ENCODE peak calls at places on chromosomes 6 and 20, in eight cellular contexts. T, O, H, J, A, Z, L and N are unnamed samples.

GRCh38 chr6:18997375-18997826 is 610.3 kb downstream of the RNF144B start:
- DNase-seq in J (no peak), T (no peak), H (no peak), O (peak; percentile 51), L (no peak), A (peak; percentile 52), Z (peak; percentile 9), N (peak; percentile 14)

GRCh38 chr6:98574991-98575390 is 259.4 kb upstream of the POU3F2 start:
- DNase-seq in A (no peak), J (peak; percentile 14), T (no peak), O (peak; percentile 0), L (no peak), H (no peak), Z (no peak), N (peak; percentile 3)

GRCh38 chr6:23174781-23175361 is 605.5 kb downstream of the HDGFL1 start:
- DNase-seq in L (no peak), H (no peak), A (peak; percentile 55), T (no peak), Z (no peak), J (no peak), O (peak; percentile 21), N (no peak)

GRCh38 chr20:18138266-18138582 is 561 bp downstream of the KAT14 start:
- DNase-seq in O (no peak), L (no peak), J (no peak), T (no peak), A (no peak), H (no peak), Z (no peak), N (no peak)

GRCh38 chr6:15595461-15596173 is 67.2 kb downstream of the DTNBP1 start:
- DNase-seq in O (no peak), H (no peak), J (no peak), L (no peak), T (no peak), A (no peak), Z (no peak), N (no peak)

GRCh38 chr20:46099491-46100287 is 9.9 kb upstream of the NCOA5 start:
- DNase-seq in T (peak; percentile 29), Z (no peak), H (no peak), L (no peak), O (no peak), A (no peak), J (no peak), N (peak; percentile 14)

GRCh38 chr6:87938287-87938686 is 109.4 kb upstream of the SPACA1 start:
- DNase-seq in J (no peak), L (no peak), H (no peak), T (no peak), Z (no peak), A (no peak), O (no peak), N (no peak)

GRCh38 chr6:42007753-42008528 is 42.4 kb upstream of the TAF8 start:
- DNase-seq in J (peak; percentile 41), Z (no peak), T (no peak), H (no peak), L (no peak), O (no peak), A (no peak), N (no peak)

GRCh38 chr6:105603779-105604592 is 201.1 kb upstream of the PREP start:
- DNase-seq in L (no peak), Z (no peak), J (peak; percentile 29), O (no peak), A (no peak), T (no peak), H (no peak), N (no peak)

GRCh38 chr6:157059781-157060180 is 263.5 kb downstream of the TMEM242 start:
- DNase-seq in H (no peak), L (peak; percentile 45), A (no peak), J (no peak), O (no peak), Z (no peak), T (no peak), N (no peak)

GRCh38 chr20:1005452-1006027 is 3.4 kb upstream of the RSPO4 start:
- DNase-seq in L (no peak), Z (peak; percentile 71), H (no peak), O (peak; percentile 66), A (peak; percentile 63), T (no peak), J (no peak), N (peak; percentile 32)

DNA sequence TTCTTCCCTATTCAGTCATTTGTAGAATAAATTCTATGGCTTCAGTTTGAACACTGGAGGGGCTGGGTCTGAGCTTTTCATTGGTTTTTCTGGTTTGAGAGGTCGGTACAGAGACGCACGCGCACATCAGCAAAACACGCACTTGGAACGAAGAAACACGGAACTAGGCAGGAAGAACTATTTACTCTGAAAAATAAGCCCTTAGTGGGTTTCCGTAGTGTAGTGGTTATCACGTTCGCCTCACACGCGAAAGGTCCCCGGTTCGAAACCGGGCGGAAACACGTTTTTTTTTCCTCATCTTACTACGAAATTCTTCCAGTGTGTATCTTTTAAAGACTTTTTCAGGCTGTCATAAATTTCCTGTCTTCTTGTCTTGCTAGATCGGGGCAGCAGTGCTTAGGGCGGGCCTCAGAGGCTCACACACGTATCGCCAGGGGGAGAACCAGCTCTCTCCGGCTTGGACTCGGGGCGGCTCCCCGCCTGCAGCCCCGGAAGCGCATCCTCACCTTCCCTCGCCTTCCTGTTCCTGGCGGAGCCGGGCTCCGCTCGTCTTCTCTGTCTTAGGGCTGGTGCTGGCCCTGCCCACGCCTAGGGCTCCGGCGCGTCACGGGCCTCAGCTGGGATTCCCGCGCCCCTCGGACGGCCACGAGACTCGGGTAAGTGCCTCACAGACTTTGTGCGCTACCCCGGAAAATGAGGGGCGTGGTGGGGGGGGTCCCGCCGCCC is at the start of gene HMGN4:
- DNase-seq in A (peak; percentile 81), H (peak; percentile 83), O (peak; percentile 90), T (peak; percentile 82), Z (peak; percentile 91), J (peak; percentile 84), L (peak; percentile 67), N (peak; percentile 91)
- TF ChIP-seq POLR2A in A (no peak), H (peak; percentile 51), O (peak; percentile 64), T (no peak), Z (peak; percentile 88), J (peak; percentile 64), L (no peak), N (peak; percentile 68)

DNA sequence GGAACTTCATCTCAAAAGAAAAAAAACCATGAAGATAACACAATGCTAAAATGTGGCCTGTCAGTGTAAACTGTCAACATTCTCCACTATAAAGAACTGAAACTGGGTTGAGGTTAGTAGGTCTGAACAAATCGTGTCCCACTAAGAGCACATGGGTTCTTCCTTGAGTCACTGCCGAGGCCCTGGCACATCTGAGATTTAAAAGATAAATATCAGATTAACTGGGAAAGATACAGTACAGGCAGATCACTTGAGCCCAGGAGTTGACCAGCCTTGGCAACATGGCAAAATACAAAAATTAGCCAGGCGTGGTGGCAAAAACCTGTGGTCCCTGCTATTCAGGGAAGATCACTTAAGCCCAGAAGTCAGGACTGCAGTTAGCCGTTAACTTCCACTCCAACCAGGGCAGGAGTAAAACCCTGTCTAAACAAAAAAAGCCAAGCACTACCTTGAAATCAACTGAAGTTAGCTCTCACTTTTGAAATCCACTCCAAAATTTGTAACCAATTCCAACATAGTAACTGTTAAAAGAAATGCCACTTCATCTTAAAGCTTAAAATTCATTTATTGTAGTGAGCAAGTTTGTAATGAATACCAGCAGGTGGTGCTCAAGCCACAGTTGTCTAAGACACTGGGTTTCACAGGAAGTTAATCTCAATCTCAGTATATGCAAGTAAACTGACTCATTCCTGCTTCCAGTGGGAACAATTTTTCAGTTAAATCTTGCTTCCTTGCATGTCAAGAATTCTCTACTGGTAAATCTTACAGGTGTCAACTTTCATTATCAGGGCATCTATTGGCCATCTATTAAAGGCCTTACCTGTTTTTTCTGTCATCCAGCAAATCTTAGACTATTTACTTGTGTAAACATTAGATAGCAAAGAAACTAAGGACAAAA is 5.4 kb downstream of the EEF1A1 start:
- DNase-seq in L (peak; percentile 48), J (peak; percentile 65), H (peak; percentile 75), A (no peak), T (peak; percentile 54), O (peak; percentile 80), Z (peak; percentile 38), N (peak; percentile 90)
- TF ChIP-seq POLR2A in L (no peak), J (no peak), H (no peak), A (peak; percentile 55), T (no peak), O (no peak), Z (peak; percentile 75), N (peak; percentile 50)

GRCh38 chr6:150600302-150601017 is 775 bp downstream of the PLEKHG1 start:
- DNase-seq in O (peak; percentile 63), H (peak; percentile 54), J (peak; percentile 68), A (peak; percentile 72), Z (peak; percentile 39), L (peak; percentile 73), T (peak; percentile 66), N (peak; percentile 63)
- TF ChIP-seq POLR2A in O (no peak), H (no peak), J (no peak), A (no peak), Z (no peak), L (no peak), T (no peak), N (no peak)

DNA sequence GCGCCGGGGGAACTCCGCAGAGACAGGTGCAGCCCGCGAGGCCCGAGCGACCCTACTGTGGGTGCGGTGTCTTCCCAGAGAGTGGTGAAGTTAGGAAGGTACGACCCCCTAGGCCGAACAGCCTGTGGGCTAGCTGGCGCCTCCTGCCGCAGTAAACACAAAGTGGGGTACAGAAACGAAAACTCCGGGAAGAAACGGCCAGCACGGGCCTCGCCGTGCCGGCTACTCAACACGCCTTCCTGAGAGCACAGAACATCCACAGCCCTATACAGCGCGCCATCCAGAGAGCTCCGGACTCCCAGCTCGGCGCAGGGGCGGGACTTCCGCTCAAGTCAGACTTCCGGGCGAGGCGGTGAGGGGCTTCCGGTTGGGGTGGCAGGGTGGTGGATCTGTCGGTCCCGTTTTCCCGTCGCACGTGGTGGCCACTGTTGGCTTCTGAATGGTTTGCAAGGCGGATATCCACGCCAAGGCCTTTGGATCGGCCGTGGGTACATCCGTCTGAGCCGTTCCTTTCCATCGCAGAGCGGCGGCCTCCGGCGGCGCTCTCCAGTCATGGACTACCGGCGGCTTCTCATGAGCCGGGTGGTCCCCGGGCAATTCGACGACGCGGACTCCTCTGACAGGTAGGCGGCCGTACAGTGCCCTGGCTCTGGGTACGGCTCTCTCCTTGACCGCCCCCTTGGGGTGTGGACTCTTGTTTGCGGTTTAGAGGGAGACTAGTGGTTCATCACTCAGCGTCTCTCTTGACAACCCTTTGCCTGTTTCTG is at the start of the genes CAGE1 and RIOK1:
- DNase-seq in H (peak; percentile 92), O (peak; percentile 95), J (peak; percentile 96), Z (peak; percentile 96), T (peak; percentile 96), L (peak; percentile 96), A (peak; percentile 91), N (peak; percentile 97)
- TF ChIP-seq POLR2A in H (peak; percentile 65), O (peak; percentile 65), J (peak; percentile 88), Z (peak; percentile 98), T (no peak), L (no peak), A (peak; percentile 93), N (peak; percentile 97)